ENCODE peak calls at places on chromosomes 16 and 17, in seven cellular contexts. One of them, this sample, is unnamed.

GRCh38 chr16:88566158-88566557 is 4.0 kb upstream of the ZC3H18 start:
- DNase-seq in HepG2: no peak
- DNase-seq in H1: no peak
- DNase-seq in SK-N-SH: no peak
- DNase-seq in K562: no peak
- DNase-seq in HCT116: peak
- DNase-seq in GM12878: no peak
- DNase-seq in this sample: no peak

GRCh38 chr16:14097182-14097951 is 26.2 kb downstream of the MRTFB start:
- DNase-seq in HepG2: peak
- DNase-seq in H1: no peak
- DNase-seq in HCT116: peak
- DNase-seq in SK-N-SH: no peak
- DNase-seq in GM12878: no peak
- DNase-seq in K562: no peak
- DNase-seq in this sample: no peak

GRCh38 chr16:26667271-26667703 is 399.4 kb upstream of the C16orf82 start:
- DNase-seq in HepG2: no peak
- DNase-seq in HCT116: no peak
- DNase-seq in SK-N-SH: no peak
- DNase-seq in H1: no peak
- DNase-seq in GM12878: no peak
- DNase-seq in K562: no peak
- DNase-seq in this sample: no peak

GRCh38 chr17:80523054-80523744 is 21.4 kb upstream of the RPTOR start:
- DNase-seq in GM12878: no peak
- DNase-seq in HepG2: no peak
- DNase-seq in SK-N-SH: no peak
- DNase-seq in K562: no peak
- DNase-seq in H1: no peak
- DNase-seq in HCT116: no peak
- DNase-seq in this sample: no peak

GRCh38 chr17:78879679-78880186 is 23.3 kb downstream of the CEP295NL start:
- DNase-seq in K562: peak
- DNase-seq in HCT116: no peak
- DNase-seq in HepG2: no peak
- DNase-seq in SK-N-SH: peak
- DNase-seq in GM12878: no peak
- DNase-seq in H1: no peak
- DNase-seq in this sample: no peak

GRCh38 chr17:17494499-17495447 is 1.4 kb downstream of the RASD1 start:
- DNase-seq in HCT116: no peak
- DNase-seq in SK-N-SH: no peak
- DNase-seq in GM12878: no peak
- DNase-seq in HepG2: no peak
- DNase-seq in K562: no peak
- DNase-seq in H1: no peak
- DNase-seq in this sample: no peak

GRCh38 chr16:78764478-78764877 is 665.0 kb downstream of the WWOX start:
- DNase-seq in K562: no peak
- DNase-seq in GM12878: no peak
- DNase-seq in HepG2: no peak
- DNase-seq in H1: no peak
- DNase-seq in HCT116: no peak
- DNase-seq in SK-N-SH: no peak
- DNase-seq in this sample: no peak

GRCh38 chr17:82588266-82589175 is 59.7 kb downstream of the WDR45B start:
- DNase-seq in SK-N-SH: no peak
- DNase-seq in K562: no peak
- DNase-seq in HepG2: no peak
- DNase-seq in HCT116: no peak
- DNase-seq in GM12878: no peak
- DNase-seq in H1: no peak
- DNase-seq in this sample: no peak

GRCh38 chr17:55520402-55520801 is 9.2 kb upstream of the SMIM36 start:
- DNase-seq in HCT116: no peak
- DNase-seq in SK-N-SH: no peak
- DNase-seq in GM12878: no peak
- DNase-seq in HepG2: no peak
- DNase-seq in K562: no peak
- DNase-seq in H1: no peak
- DNase-seq in this sample: no peak

GRCh38 chr17:7867881-7868329 is 10.1 kb downstream of the CYB5D1 start:
- DNase-seq in HCT116: no peak
- DNase-seq in K562: no peak
- DNase-seq in HepG2: no peak
- DNase-seq in GM12878: no peak
- DNase-seq in H1: no peak
- DNase-seq in SK-N-SH: no peak
- DNase-seq in this sample: no peak

GRCh38 chr17:20066253-20066652 is 57.1 kb downstream of the SPECC1 start:
- DNase-seq in SK-N-SH: no peak
- DNase-seq in HCT116: no peak
- DNase-seq in H1: no peak
- DNase-seq in K562: no peak
- DNase-seq in HepG2: no peak
- DNase-seq in GM12878: no peak
- DNase-seq in this sample: no peak

GRCh38 chr16:56729736-56730662 is at the start of gene NUP93:
- DNase-seq in K562: peak
- DNase-seq in H1: peak
- DNase-seq in GM12878: peak
- DNase-seq in HepG2: peak
- DNase-seq in SK-N-SH: peak
- DNase-seq in HCT116: peak
- DNase-seq in this sample: peak

GRCh38 chr16:56732366-56732765 is 2.4 kb downstream of the NUP93 start:
- DNase-seq in K562: no peak
- DNase-seq in HepG2: no peak
- DNase-seq in HCT116: no peak
- DNase-seq in GM12878: peak
- DNase-seq in SK-N-SH: no peak
- DNase-seq in H1: no peak
- DNase-seq in this sample: no peak

GRCh38 chr16:56729351-56729735 is 586 bp upstream of the NUP93 start:
- DNase-seq in K562: no peak
- DNase-seq in SK-N-SH: no peak
- DNase-seq in HCT116: no peak
- DNase-seq in HepG2: no peak
- DNase-seq in H1: no peak
- DNase-seq in GM12878: no peak
- DNase-seq in this sample: no peak

GRCh38 chr16:56734429-56734828 is 4.5 kb downstream of the NUP93 start:
- DNase-seq in HCT116: no peak
- DNase-seq in SK-N-SH: no peak
- DNase-seq in HepG2: no peak
- DNase-seq in H1: no peak
- DNase-seq in GM12878: no peak
- DNase-seq in K562: peak
- DNase-seq in this sample: no peak

DNA sequence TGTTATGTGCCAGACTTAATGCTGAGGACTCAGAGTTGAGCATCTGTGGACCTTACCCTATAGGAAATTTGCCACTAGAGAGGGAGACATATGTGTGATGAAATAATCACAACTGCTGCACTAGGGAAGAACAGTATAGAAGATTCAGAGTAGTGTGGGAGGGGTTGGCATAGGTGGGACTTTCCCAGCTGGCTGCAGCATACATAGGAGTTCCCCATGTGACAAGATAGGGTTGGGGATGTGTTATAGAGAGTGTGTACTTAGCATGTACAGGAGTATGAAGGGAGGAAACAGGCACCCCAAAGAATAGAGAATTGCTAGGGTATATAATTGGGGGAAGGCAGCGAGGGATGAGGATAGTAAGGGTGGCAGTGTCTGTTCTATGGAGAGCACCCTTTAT is 2.9 kb downstream of the NUP93 start:
- DNase-seq in HCT116: no peak
- DNase-seq in SK-N-SH: no peak
- DNase-seq in K562: no peak
- DNase-seq in GM12878: peak
- DNase-seq in H1: no peak
- DNase-seq in HepG2: no peak
- DNase-seq in this sample: no peak
- TF ChIP-seq YY1 in HCT116: no peak
- TF ChIP-seq YY1 in SK-N-SH: no peak
- TF ChIP-seq YY1 in K562: no peak
- TF ChIP-seq YY1 in GM12878: no peak
- TF ChIP-seq YY1 in H1: no peak
- TF ChIP-seq YY1 in HepG2: no peak
- TF ChIP-seq YY1 in this sample: no peak

GRCh38 chr16:29230671-29231091 is 175.8 kb downstream of the NPIPB11 start:
- DNase-seq in HCT116: no peak
- DNase-seq in H1: no peak
- DNase-seq in SK-N-SH: no peak
- DNase-seq in HepG2: no peak
- DNase-seq in K562: no peak
- DNase-seq in GM12878: no peak
- DNase-seq in this sample: no peak

GRCh38 chr16:29237971-29238370 is 168.5 kb downstream of the NPIPB11 start:
- DNase-seq in HepG2: no peak
- DNase-seq in SK-N-SH: no peak
- DNase-seq in H1: no peak
- DNase-seq in HCT116: no peak
- DNase-seq in GM12878: no peak
- DNase-seq in K562: no peak
- DNase-seq in this sample: no peak

GRCh38 chr16:29231231-29231630 is 175.3 kb downstream of the NPIPB11 start:
- DNase-seq in HCT116: no peak
- DNase-seq in H1: no peak
- DNase-seq in GM12878: no peak
- DNase-seq in HepG2: no peak
- DNase-seq in SK-N-SH: no peak
- DNase-seq in K562: no peak
- DNase-seq in this sample: no peak

GRCh38 chr16:29232811-29233704 is 173.5 kb downstream of the NPIPB11 start:
- DNase-seq in H1: no peak
- DNase-seq in HepG2: no peak
- DNase-seq in GM12878: no peak
- DNase-seq in K562: no peak
- DNase-seq in SK-N-SH: no peak
- DNase-seq in HCT116: no peak
- DNase-seq in this sample: no peak
- TF ChIP-seq YY1 in H1: no peak
- TF ChIP-seq YY1 in HepG2: no peak
- TF ChIP-seq YY1 in GM12878: no peak
- TF ChIP-seq YY1 in K562: no peak
- TF ChIP-seq YY1 in SK-N-SH: no peak
- TF ChIP-seq YY1 in HCT116: no peak
- TF ChIP-seq YY1 in this sample: no peak

GRCh38 chr16:11779074-11779473 is 18.0 kb downstream of the ZC3H7A start:
- DNase-seq in H1: no peak
- DNase-seq in GM12878: no peak
- DNase-seq in HCT116: no peak
- DNase-seq in SK-N-SH: no peak
- DNase-seq in K562: no peak
- DNase-seq in HepG2: no peak
- DNase-seq in this sample: no peak

GRCh38 chr16:11784048-11784780 is 12.8 kb downstream of the ZC3H7A start:
- DNase-seq in SK-N-SH: no peak
- DNase-seq in K562: no peak
- DNase-seq in GM12878: no peak
- DNase-seq in HCT116: no peak
- DNase-seq in HepG2: no peak
- DNase-seq in H1: no peak
- DNase-seq in this sample: no peak

GRCh38 chr16:11783319-11784047 is 13.6 kb downstream of the ZC3H7A start:
- DNase-seq in GM12878: peak
- DNase-seq in H1: no peak
- DNase-seq in SK-N-SH: no peak
- DNase-seq in K562: peak
- DNase-seq in HCT116: no peak
- DNase-seq in HepG2: no peak
- DNase-seq in this sample: no peak

GRCh38 chr16:11781773-11782172 is 15.3 kb downstream of the ZC3H7A start:
- DNase-seq in SK-N-SH: peak
- DNase-seq in HepG2: no peak
- DNase-seq in K562: no peak
- DNase-seq in H1: no peak
- DNase-seq in HCT116: no peak
- DNase-seq in GM12878: peak
- DNase-seq in this sample: no peak

DNA sequence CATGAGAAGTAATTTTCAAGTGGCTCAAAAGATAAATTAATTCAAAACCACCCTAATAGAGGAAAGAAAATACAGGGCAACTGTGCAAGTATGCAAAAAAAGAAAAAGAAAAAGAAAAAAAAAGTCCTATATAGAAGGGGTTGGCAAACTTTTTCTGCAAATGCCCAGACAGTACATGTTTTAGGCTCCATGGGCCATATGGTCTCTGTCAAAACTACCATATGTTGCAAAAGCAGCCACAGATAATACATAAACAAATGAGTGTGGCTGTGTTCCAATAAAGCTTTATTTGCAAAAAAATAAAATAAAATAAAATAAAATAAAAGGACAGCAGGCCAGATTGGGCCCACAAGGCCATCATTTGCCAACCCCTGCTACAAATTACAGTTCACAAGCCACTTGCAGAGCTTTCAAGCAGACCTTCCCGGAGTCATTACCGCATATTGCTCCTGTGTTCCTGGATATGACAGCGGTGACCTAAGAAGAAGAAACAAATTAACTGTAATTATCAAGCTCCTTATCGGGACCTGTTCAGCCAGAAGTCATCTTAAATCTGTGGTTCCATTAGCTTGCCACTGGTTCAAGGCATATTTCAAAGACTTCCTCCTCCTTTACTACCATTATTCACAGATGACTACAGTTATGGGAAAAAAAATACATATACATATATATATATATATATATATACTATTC is 15.9 kb downstream of the ZC3H7A start:
- DNase-seq in H1: no peak
- DNase-seq in HepG2: no peak
- DNase-seq in SK-N-SH: peak
- DNase-seq in K562: no peak
- DNase-seq in HCT116: no peak
- DNase-seq in GM12878: no peak
- DNase-seq in this sample: no peak
- TF ChIP-seq YY1 in H1: no peak
- TF ChIP-seq YY1 in HepG2: no peak
- TF ChIP-seq YY1 in SK-N-SH: no peak
- TF ChIP-seq YY1 in K562: no peak
- TF ChIP-seq YY1 in HCT116: no peak
- TF ChIP-seq YY1 in GM12878: no peak
- TF ChIP-seq YY1 in this sample: no peak

DNA sequence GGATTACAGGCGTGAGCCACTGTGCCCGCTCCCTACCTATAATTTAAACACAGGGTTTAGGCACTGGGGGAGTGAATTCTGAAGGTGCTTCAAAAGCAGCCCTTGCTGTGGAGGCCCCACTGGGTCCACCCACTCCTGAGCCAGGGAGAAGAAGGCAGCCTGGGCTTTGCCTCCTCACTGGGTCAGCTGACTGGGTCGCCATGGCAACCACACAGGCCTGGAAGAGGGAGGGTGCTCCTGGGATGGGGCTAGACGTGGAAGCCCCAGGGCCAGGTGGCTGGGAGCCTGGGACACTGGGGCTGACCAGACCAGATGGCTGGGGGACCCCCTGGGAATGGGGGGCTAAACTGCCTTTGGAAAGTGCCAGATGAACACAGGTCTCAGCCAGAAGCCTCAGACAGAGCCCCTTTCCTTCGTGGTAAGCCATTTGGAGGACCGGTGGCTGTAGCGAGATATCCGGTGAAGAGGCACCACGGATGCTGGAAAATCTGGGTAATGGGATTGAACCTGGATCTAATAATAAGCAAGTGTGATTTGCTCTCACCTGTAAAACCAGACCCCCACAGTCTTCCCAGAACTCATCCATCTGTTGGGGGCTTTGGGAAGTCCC is 32.9 kb downstream of the TRARG1 start:
- DNase-seq in K562: peak
- DNase-seq in HCT116: no peak
- DNase-seq in SK-N-SH: peak
- DNase-seq in H1: no peak
- DNase-seq in HepG2: peak
- DNase-seq in GM12878: no peak
- DNase-seq in this sample: peak
- TF ChIP-seq YY1 in K562: no peak
- TF ChIP-seq YY1 in HCT116: no peak
- TF ChIP-seq YY1 in SK-N-SH: no peak
- TF ChIP-seq YY1 in H1: no peak
- TF ChIP-seq YY1 in HepG2: no peak
- TF ChIP-seq YY1 in GM12878: no peak
- TF ChIP-seq YY1 in this sample: no peak